ENCODE peak calls at places on chromosome 7, in five cellular contexts. Q is NCI-H1092 treated with DMSO at 0.1 percent for 48 hours; Y is T-helper 17 cell; A is MCF 10A; T is effector CD4-positive, alpha-beta T cell. X is an unnamed sample.

GRCh38 chr7:40570218-40570617 is 435.4 kb downstream of the SUGCT start:
- DNase-seq in Q (no peak), Y (no peak), A (no peak), T (no peak), X (peak)

GRCh38 chr7:132472463-132473120 is 103.7 kb downstream of the PLXNA4 start:
- DNase-seq in Q (no peak), Y (no peak), A (peak), T (no peak), X (peak)

GRCh38 chr7:132858760-132859159 is 223.1 kb downstream of the CHCHD3 start:
- DNase-seq in Q (no peak), Y (no peak), A (no peak), T (no peak), X (no peak)

GRCh38 chr7:45709168-45710034 is 135.2 kb downstream of the ADCY1 start:
- DNase-seq in Q (no peak), Y (no peak), A (peak), T (no peak), X (no peak)

GRCh38 chr7:102390697-102391484 is 5.3 kb upstream of the PRKRIP1 start:
- DNase-seq in Q (peak), Y (peak), A (peak), T (peak), X (peak)

GRCh38 chr7:91892821-91893340 is 12.4 kb upstream of the MTERF1 start:
- DNase-seq in Q (no peak), Y (no peak), A (no peak), T (no peak), X (peak)

GRCh38 chr7:46969303-46970130 is 612.4 kb downstream of the TNS3 start:
- DNase-seq in Q (no peak), Y (no peak), A (peak), T (no peak), X (peak)

GRCh38 chr7:82359426-82359825 is 84.2 kb downstream of the CACNA2D1 start:
- DNase-seq in Q (no peak), Y (no peak), A (no peak), T (no peak), X (no peak)

GRCh38 chr7:112411186-112411795 is 39.0 kb upstream of the IFRD1 start:
- DNase-seq in Q (peak), Y (no peak), A (peak), T (no peak), X (peak)

GRCh38 chr7:134553976-134554375 is 5.1 kb downstream of the AKR1B15 start:
- DNase-seq in Q (no peak), Y (no peak), A (peak), T (no peak), X (peak)

GRCh38 chr7:101635484-101635883 is 6.4 kb upstream of the MYL10 start:
- DNase-seq in Q (no peak), Y (no peak), A (peak), T (no peak), X (peak)

GRCh38 chr7:96219382-96220130 is 102.3 kb downstream of the SLC25A13 start:
- DNase-seq in Q (no peak), Y (no peak), A (peak), T (no peak), X (peak)

GRCh38 chr7:155236386-155236785 is 61.3 kb upstream of the INSIG1 start:
- DNase-seq in Q (no peak), Y (no peak), A (no peak), T (no peak), X (no peak)

GRCh38 chr7:151665363-151665762 is 145.7 kb upstream of the RHEB start:
- DNase-seq in Q (no peak), Y (no peak), A (peak), T (no peak), X (no peak)

GRCh38 chr7:133602291-133602690 is 349.4 kb downstream of the EXOC4 start:
- DNase-seq in Q (no peak), Y (no peak), A (peak), T (no peak), X (peak)

GRCh38 chr7:151432658-151433521 is 7.1 kb downstream of the CRYGN start:
- DNase-seq in Q (no peak), Y (peak), A (no peak), T (peak), X (no peak)

GRCh38 chr7:45663167-45663921 is 89.2 kb downstream of the ADCY1 start:
- DNase-seq in Q (no peak), Y (no peak), A (peak), T (no peak), X (peak)

GRCh38 chr7:73931502-73931901 is 70.5 kb downstream of the TMEM270 start:
- DNase-seq in Q (no peak), Y (no peak), A (no peak), T (no peak), X (no peak)

GRCh38 chr7:101159696-101160674 is 5.4 kb downstream of the VGF start:
- DNase-seq in Q (no peak), Y (no peak), A (peak), T (no peak), X (peak)

GRCh38 chr7:20959281-20959680 is 172.6 kb upstream of the SP8 start:
- DNase-seq in Q (peak), Y (no peak), A (no peak), T (no peak), X (peak)

GRCh38 chr7:27917774-27918314 is 177.9 kb downstream of the TAX1BP1 start:
- DNase-seq in Q (no peak), Y (no peak), A (no peak), T (no peak), X (peak)

GRCh38 chr7:107563761-107564552 is at the start of the genes COG5 and DUS4L:
- DNase-seq in Q (peak), Y (peak), A (peak), T (peak), X (peak)

GRCh38 chr7:96097802-96098201 is 224.1 kb downstream of the SLC25A13 start:
- DNase-seq in Q (no peak), Y (no peak), A (no peak), T (no peak), X (no peak)

GRCh38 chr7:21044384-21044783 is 257.7 kb upstream of the SP8 start:
- DNase-seq in Q (no peak), Y (no peak), A (no peak), T (no peak), X (no peak)

GRCh38 chr7:151598045-151598444 is 78.3 kb upstream of the RHEB start:
- DNase-seq in Q (no peak), Y (no peak), A (peak), T (no peak), X (peak)

GRCh38 chr7:70952311-70952710 is 179.6 kb upstream of the GALNT17 start:
- DNase-seq in Q (no peak), Y (no peak), A (no peak), T (no peak), X (no peak)

GRCh38 chr7:132789281-132789680 is 213.0 kb upstream of the PLXNA4 start:
- DNase-seq in Q (no peak), Y (no peak), A (no peak), T (no peak), X (peak)

GRCh38 chr7:38321515-38321944 is 48.1 kb upstream of the TARP start:
- DNase-seq in Q (no peak), Y (no peak), A (peak), T (no peak), X (peak)

GRCh38 chr7:145698526-145699262 is 417.9 kb upstream of the CNTNAP2 start:
- DNase-seq in Q (no peak), Y (no peak), A (peak), T (no peak), X (peak)

GRCh38 chr7:71497233-71497946 is 365.4 kb downstream of the GALNT17 start:
- DNase-seq in Q (no peak), Y (no peak), A (no peak), T (no peak), X (no peak)

GRCh38 chr7:134850048-134850447 is 70.6 kb downstream of the CALD1 start:
- DNase-seq in Q (no peak), Y (no peak), A (no peak), T (no peak), X (no peak)

GRCh38 chr7:33072471-33072870 is 9.9 kb upstream of the NT5C3A start:
- DNase-seq in Q (no peak), Y (no peak), A (peak), T (no peak), X (peak)

GRCh38 chr7:881441-882234 is 5.3 kb downstream of the GET4 start:
- DNase-seq in Q (no peak), Y (no peak), A (no peak), T (no peak), X (no peak)

GRCh38 chr7:107394301-107394700 is 75.6 kb upstream of the GPR22 start:
- DNase-seq in Q (no peak), Y (no peak), A (no peak), T (no peak), X (no peak)

GRCh38 chr7:104861729-104862128 is 152.3 kb upstream of the KMT2E start:
- DNase-seq in Q (no peak), Y (no peak), A (no peak), T (no peak), X (no peak)

X was measured in Daoy.